ENCODE peak calls at places on chromosomes 3 and 15, in seven cellular contexts. A, Y, Z, X, C, S and D are unnamed samples.
A peak's percentile ranks its signal among the peaks of the same experiment; 100 is the strongest.

GRCh38 chr3:187773233-187773962 is 28.1 kb upstream of the BCL6 start:
- DNase-seq in S (no peak), Z (no peak), Y (no peak), X (no peak), C (no peak), A (no peak), D (no peak)

GRCh38 chr3:183122257-183122932 is 23.1 kb upstream of the MCCC1 start:
- DNase-seq in Z (no peak), S (no peak), Y (peak; percentile 95), X (no peak), C (peak; percentile 38), A (no peak), D (no peak)

GRCh38 chr15:66080791-66081475 is 172.6 kb downstream of the MEGF11 start:
- DNase-seq in A (peak; percentile 51), X (peak; percentile 58), Z (no peak), Y (no peak), C (no peak), S (no peak), D (peak; percentile 21)

GRCh38 chr3:107205354-107205753 is 171.9 kb upstream of the CCDC54 start:
- DNase-seq in Z (no peak), X (no peak), S (no peak), C (no peak), A (no peak), Y (no peak), D (no peak)

GRCh38 chr3:161388860-161389259 is 17.5 kb upstream of the SPTSSB start:
- DNase-seq in A (no peak), Y (no peak), S (no peak), X (no peak), Z (no peak), C (no peak), D (no peak)

GRCh38 chr15:93124126-93124525 is 35.1 kb upstream of the RGMA start:
- DNase-seq in S (no peak), C (no peak), Y (no peak), Z (no peak), X (no peak), A (no peak), D (no peak)

GRCh38 chr15:92596623-92597022 is 59.0 kb downstream of the FAM174B start:
- DNase-seq in S (no peak), A (no peak), Y (no peak), C (no peak), Z (no peak), X (no peak), D (no peak)

GRCh38 chr3:1727242-1727641 is 371.4 kb upstream of the CNTN4 start:
- DNase-seq in A (no peak), S (no peak), X (no peak), Z (no peak), C (no peak), Y (no peak), D (no peak)

GRCh38 chr3:102295756-102296155 is 139.1 kb upstream of the ZPLD1 start:
- DNase-seq in C (no peak), A (no peak), Y (no peak), S (no peak), X (no peak), Z (no peak), D (no peak)

GRCh38 chr3:114384558-114384903 is 90.7 kb downstream of the TIGIT start:
- DNase-seq in S (no peak), Y (no peak), C (no peak), Z (no peak), A (no peak), X (no peak), D (no peak)

GRCh38 chr3:114380233-114380645 is 86.4 kb downstream of the TIGIT start:
- DNase-seq in C (peak; percentile 44), X (peak; percentile 87), S (no peak), A (peak; percentile 29), Y (no peak), Z (peak; percentile 68), D (peak; percentile 86)

GRCh38 chr3:114379266-114379665 is 85.4 kb downstream of the TIGIT start:
- DNase-seq in Z (no peak), Y (no peak), X (no peak), A (no peak), S (no peak), C (no peak), D (no peak)

GRCh38 chr3:114389156-114389555 is 95.3 kb downstream of the TIGIT start:
- DNase-seq in C (no peak), Y (no peak), A (no peak), S (no peak), Z (no peak), X (no peak), D (no peak)

DNA sequence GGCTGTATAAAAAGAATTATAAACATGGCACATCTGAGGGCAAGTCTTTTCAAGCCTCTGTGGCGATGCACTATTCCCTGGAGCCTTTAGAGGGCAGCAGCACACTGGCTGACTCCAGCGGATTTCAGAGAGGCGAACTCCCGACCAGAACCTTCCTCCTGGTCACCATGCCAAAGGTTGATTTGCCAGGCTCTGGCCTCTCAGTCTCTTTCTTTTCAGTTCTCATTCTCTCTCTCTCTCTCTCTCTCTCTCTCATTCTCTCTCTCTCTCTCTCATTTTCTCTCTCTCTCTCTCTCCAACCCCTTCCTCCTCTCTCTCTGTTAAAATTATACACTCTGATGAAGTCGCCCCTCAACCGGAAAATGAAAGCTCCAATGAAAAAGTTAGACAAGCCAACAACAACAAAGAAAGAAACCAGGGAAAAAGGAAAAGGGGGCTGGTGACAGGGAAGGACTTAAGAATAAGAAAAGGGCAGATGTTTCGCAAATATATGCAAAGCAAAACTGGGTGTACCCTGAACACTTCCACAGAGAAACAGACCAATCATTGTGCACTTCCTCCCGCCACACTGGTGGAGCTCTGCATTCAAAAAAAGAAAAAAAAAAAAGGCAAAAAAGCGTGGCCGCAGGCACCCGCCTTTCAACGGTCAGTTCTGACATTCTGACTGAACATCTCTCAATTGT is 90.2 kb downstream of the TIGIT start:
- DNase-seq in Y (peak; percentile 81), Z (peak; percentile 72), C (peak; percentile 47), X (peak; percentile 92), A (peak; percentile 77), S (peak; percentile 82), D (peak; percentile 86)
- TF ChIP-seq POLR2AphosphoS5 in Y (no peak), Z (peak; percentile 56), C (no peak), X (peak; percentile 39), A (no peak), S (no peak), D (no peak)

DNA sequence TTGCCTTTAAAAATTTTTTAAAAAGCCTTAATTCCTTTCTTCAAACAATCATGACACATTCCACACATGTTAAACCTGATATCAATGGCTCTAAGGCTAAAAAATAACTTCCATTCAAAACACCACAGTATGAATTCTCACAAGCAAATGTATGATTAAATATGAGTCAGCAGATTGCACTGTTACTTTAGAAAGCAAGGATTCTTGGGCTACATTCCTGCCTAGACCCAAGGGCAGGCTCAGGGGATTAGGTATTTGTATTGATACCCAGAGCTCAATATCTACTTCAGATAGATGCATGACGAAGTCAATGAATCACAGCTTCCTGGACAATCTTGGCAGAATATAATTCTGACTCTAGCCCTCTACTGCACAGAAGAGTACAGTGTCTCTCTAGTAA is 65.7 kb downstream of the RARB start:
- DNase-seq in S (no peak), X (no peak), C (no peak), A (no peak), Y (peak; percentile 75), Z (no peak), D (no peak)
- H3K9me3 ChIP-seq in S (peaks cover 71% of the 10 kb centered on the region), X (peaks cover 14% of the 10 kb centered on the region), C (no peaks in the 10 kb centered on the region), A (peaks cover 17% of the 10 kb centered on the region), Y (no peaks in the 10 kb centered on the region), Z (peaks cover 13% of the 10 kb centered on the region), D (peaks cover 5% of the 10 kb centered on the region)

DNA sequence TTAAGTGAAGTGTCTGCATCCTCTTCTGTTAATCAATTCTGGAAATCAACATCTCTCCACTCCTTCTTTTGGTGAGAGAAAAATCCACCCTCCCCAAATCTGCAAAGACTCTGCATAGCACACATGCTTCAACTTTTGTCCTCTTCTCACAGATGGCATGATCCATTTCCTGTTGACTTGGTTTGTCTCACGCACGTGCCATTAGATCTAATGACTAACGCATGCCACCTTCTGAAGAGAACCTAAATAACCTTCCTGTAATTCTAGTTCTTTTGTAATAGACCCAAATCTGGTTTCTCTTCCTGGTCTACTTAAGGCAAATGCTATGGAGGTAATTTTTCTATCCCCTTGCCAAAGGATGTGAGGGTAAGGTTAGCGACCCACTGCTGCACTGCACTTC is 51.0 kb upstream of the ATOSA start:
- DNase-seq in C (no peak), Y (peak; percentile 92), A (no peak), S (no peak), X (no peak), Z (no peak), D (no peak)
- H3K27ac ChIP-seq in C (no peak overlapping the region), Y (peak overlapping the region; percentile 73), A (no peak overlapping the region), S (peak overlapping the region; percentile 57), X (no peak overlapping the region), Z (no peak overlapping the region), D (no peak overlapping the region)

GRCh38 chr3:189981668-189982067 is 139.0 kb downstream of the P3H2 start:
- DNase-seq in C (no peak), Y (peak; percentile 42), S (no peak), Z (no peak), X (peak; percentile 61), A (no peak), D (no peak)
- TF ChIP-seq POLR2AphosphoS5 in C (no peak), Y (no peak), S (no peak), Z (peak; percentile 60), X (peak; percentile 51), A (peak; percentile 23), D (no peak)

DNA sequence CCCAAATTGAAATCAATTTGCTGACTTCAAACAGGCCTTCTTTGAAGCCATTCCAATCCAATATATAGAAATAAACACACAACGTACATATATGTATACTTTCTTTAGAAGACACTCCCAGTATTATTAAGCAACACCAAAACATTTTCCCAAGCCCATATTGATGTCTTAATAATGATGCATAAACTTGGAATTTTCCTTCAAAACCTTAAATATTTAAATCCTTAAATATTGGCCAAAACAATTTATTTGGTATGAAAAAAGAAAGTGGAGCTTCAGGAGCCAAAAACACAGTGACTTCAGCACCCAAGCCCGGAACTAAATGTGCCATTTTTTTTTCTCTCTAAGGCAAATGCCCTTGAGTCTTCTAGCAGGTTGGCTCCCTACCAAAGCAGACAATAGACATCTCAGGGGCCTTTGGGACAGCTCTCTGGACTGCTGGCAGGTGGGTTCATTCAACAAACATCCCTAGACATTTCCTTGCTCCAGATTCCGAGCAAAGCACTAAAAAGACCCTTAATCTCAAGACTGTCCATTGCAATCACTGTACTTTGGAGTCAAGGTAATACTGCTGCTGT is 384.7 kb downstream of the NTRK3 start:
- DNase-seq in Z (no peak), Y (no peak), C (no peak), X (no peak), A (no peak), S (no peak), D (no peak)
- H3K9me3 ChIP-seq in Z (no peaks in the 10 kb centered on the region), Y (peaks cover 3% of the 10 kb centered on the region), C (peaks cover 9% of the 10 kb centered on the region), X (no peaks in the 10 kb centered on the region), A (no peaks in the 10 kb centered on the region), S (no peaks in the 10 kb centered on the region), D (no peaks in the 10 kb centered on the region)

DNA sequence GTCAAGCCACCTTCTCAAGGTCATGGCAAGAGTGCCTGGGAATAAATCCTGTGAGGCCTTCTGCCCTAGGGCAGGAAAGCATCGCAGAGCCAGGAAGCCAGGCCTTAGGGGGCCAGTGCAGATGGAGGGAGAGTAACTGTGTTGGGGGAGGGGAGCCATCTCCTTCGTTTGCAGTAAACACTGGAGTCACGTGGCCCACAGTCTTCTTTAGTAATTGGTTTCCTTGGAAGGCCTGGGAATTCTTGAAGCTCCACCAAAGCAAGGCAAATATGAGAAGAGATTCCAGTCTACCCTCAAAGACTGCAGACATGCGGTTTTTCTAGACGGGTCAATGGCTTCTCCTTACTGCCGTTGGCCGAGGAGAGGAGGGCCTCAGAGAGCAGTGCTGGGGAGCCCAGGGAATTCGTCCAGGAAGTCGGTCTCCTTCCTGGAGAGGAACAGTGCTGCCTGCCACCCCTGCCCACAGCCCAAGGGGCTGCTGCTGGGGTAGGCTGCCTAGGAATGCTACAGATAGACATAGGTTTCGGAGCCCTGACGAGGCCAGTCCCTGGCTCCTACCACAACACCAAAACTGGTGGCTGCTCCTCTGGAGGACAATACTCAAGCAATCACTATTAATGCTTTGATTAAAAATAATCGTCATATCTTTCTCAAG is 30.6 kb downstream of the ANP32A start:
- DNase-seq in Z (no peak), S (no peak), Y (peak; percentile 84), C (no peak), A (no peak), X (no peak), D (no peak)
- H3K27ac ChIP-seq in Z (peak overlapping the region; percentile 87), S (peak overlapping the region; percentile 86), Y (no peak overlapping the region), C (no peak overlapping the region), A (no peak overlapping the region), X (no peak overlapping the region), D (peak overlapping the region; percentile 3)